ENCODE peak calls at places on chromosome 4, in seven cellular contexts. One of them, this sample, is unnamed.

GRCh38 chr4:77713884-77714283 is 105.3 kb downstream of the CNOT6L start:
- DNase-seq in HepG2: no peak
- DNase-seq in HCT116: no peak
- DNase-seq in breast epithelium: no peak
- DNase-seq in H1: no peak
- DNase-seq in prostate gland: no peak
- DNase-seq in upper lobe of left lung: no peak
- DNase-seq in this sample: no peak

GRCh38 chr4:25299476-25300203 is 12.9 kb upstream of the ZCCHC4 start:
- DNase-seq in HepG2: peak; percentile 43
- DNase-seq in HCT116: no peak
- DNase-seq in breast epithelium: peak; percentile 57
- DNase-seq in H1: no peak
- DNase-seq in prostate gland: peak; percentile 91
- DNase-seq in upper lobe of left lung: peak; percentile 81
- DNase-seq in this sample: no peak

GRCh38 chr4:7351014-7351413 is 83.7 kb downstream of the PSAPL1 start:
- DNase-seq in HepG2: no peak
- DNase-seq in HCT116: no peak
- DNase-seq in breast epithelium: no peak
- DNase-seq in H1: no peak
- DNase-seq in prostate gland: no peak
- DNase-seq in upper lobe of left lung: no peak
- DNase-seq in this sample: no peak

GRCh38 chr4:169440446-169440845 is 169.7 kb upstream of the SH3RF1 start:
- DNase-seq in HepG2: no peak
- DNase-seq in HCT116: no peak
- DNase-seq in breast epithelium: no peak
- DNase-seq in H1: no peak
- DNase-seq in prostate gland: no peak
- DNase-seq in upper lobe of left lung: no peak
- DNase-seq in this sample: no peak

GRCh38 chr4:133775881-133776280 is 425.7 kb downstream of the PABPC4L start:
- DNase-seq in HepG2: no peak
- DNase-seq in HCT116: no peak
- DNase-seq in breast epithelium: no peak
- DNase-seq in H1: no peak
- DNase-seq in prostate gland: no peak
- DNase-seq in upper lobe of left lung: no peak
- DNase-seq in this sample: no peak

GRCh38 chr4:185764880-185765279 is 47.1 kb downstream of the SORBS2 start:
- DNase-seq in HepG2: no peak
- DNase-seq in HCT116: no peak
- DNase-seq in breast epithelium: no peak
- DNase-seq in H1: no peak
- DNase-seq in prostate gland: no peak
- DNase-seq in upper lobe of left lung: no peak
- DNase-seq in this sample: no peak

GRCh38 chr4:116501954-116502353 is 583.4 kb downstream of the TRAM1L1 start:
- DNase-seq in HepG2: no peak
- DNase-seq in HCT116: no peak
- DNase-seq in breast epithelium: no peak
- DNase-seq in H1: peak; percentile 7
- DNase-seq in prostate gland: no peak
- DNase-seq in upper lobe of left lung: no peak
- DNase-seq in this sample: no peak

GRCh38 chr4:28357985-28358384 is 1497.3 kb downstream of the STIM2 start:
- DNase-seq in HepG2: no peak
- DNase-seq in HCT116: peak; percentile 7
- DNase-seq in breast epithelium: no peak
- DNase-seq in H1: no peak
- DNase-seq in prostate gland: no peak
- DNase-seq in upper lobe of left lung: no peak
- DNase-seq in this sample: no peak

GRCh38 chr4:2248821-2249261 is 6.9 kb upstream of the HAUS3 start:
- DNase-seq in HepG2: no peak
- DNase-seq in HCT116: no peak
- DNase-seq in breast epithelium: peak; percentile 14
- DNase-seq in H1: no peak
- DNase-seq in prostate gland: peak; percentile 2
- DNase-seq in upper lobe of left lung: peak; percentile 20
- DNase-seq in this sample: peak; percentile 18

GRCh38 chr4:88064410-88064809 is 57.0 kb downstream of the PKD2 start:
- DNase-seq in HepG2: no peak
- DNase-seq in HCT116: no peak
- DNase-seq in breast epithelium: no peak
- DNase-seq in H1: no peak
- DNase-seq in prostate gland: no peak
- DNase-seq in upper lobe of left lung: no peak
- DNase-seq in this sample: no peak

GRCh38 chr4:138062929-138063328 is 179.2 kb downstream of the SLC7A11 start:
- DNase-seq in HepG2: no peak
- DNase-seq in HCT116: no peak
- DNase-seq in breast epithelium: no peak
- DNase-seq in H1: no peak
- DNase-seq in prostate gland: no peak
- DNase-seq in upper lobe of left lung: no peak
- DNase-seq in this sample: no peak

GRCh38 chr4:158129649-158130048 is 43.2 kb downstream of the GASK1B start:
- DNase-seq in HepG2: no peak
- DNase-seq in HCT116: no peak
- DNase-seq in breast epithelium: no peak
- DNase-seq in H1: no peak
- DNase-seq in prostate gland: no peak
- DNase-seq in upper lobe of left lung: no peak
- DNase-seq in this sample: no peak

GRCh38 chr4:54626113-54626512 is 31.6 kb upstream of the KIT start:
- DNase-seq in HepG2: no peak
- DNase-seq in HCT116: no peak
- DNase-seq in breast epithelium: peak; percentile 64
- DNase-seq in H1: no peak
- DNase-seq in prostate gland: no peak
- DNase-seq in upper lobe of left lung: no peak
- DNase-seq in this sample: no peak

GRCh38 chr4:142696334-142697122 is 149.6 kb downstream of the INPP4B start:
- DNase-seq in HepG2: no peak
- DNase-seq in HCT116: no peak
- DNase-seq in breast epithelium: no peak
- DNase-seq in H1: no peak
- DNase-seq in prostate gland: no peak
- DNase-seq in upper lobe of left lung: no peak
- DNase-seq in this sample: no peak

GRCh38 chr4:140257461-140258305 is 103.7 kb upstream of the MAML3 start:
- DNase-seq in HepG2: no peak
- DNase-seq in HCT116: no peak
- DNase-seq in breast epithelium: no peak
- DNase-seq in H1: no peak
- DNase-seq in prostate gland: no peak
- DNase-seq in upper lobe of left lung: peak; percentile 37
- DNase-seq in this sample: no peak

GRCh38 chr4:98383431-98384106 is 122.4 kb downstream of the RAP1GDS1 start:
- DNase-seq in HepG2: no peak
- DNase-seq in HCT116: no peak
- DNase-seq in breast epithelium: no peak
- DNase-seq in H1: no peak
- DNase-seq in prostate gland: no peak
- DNase-seq in upper lobe of left lung: no peak
- DNase-seq in this sample: no peak

GRCh38 chr4:42892413-42892812 is at the start of gene GRXCR1:
- DNase-seq in HepG2: no peak
- DNase-seq in HCT116: no peak
- DNase-seq in breast epithelium: no peak
- DNase-seq in H1: no peak
- DNase-seq in prostate gland: no peak
- DNase-seq in upper lobe of left lung: no peak
- DNase-seq in this sample: no peak

GRCh38 chr4:169070071-169070894 is 60.2 kb upstream of the CBR4 start:
- DNase-seq in HepG2: peak; percentile 35
- DNase-seq in HCT116: peak; percentile 76
- DNase-seq in breast epithelium: peak; percentile 92
- DNase-seq in H1: peak; percentile 69
- DNase-seq in prostate gland: peak; percentile 95
- DNase-seq in upper lobe of left lung: peak; percentile 48
- DNase-seq in this sample: no peak

GRCh38 chr4:15238720-15239119 is 189.1 kb upstream of the C1QTNF7 start:
- DNase-seq in HepG2: peak; percentile 5
- DNase-seq in HCT116: no peak
- DNase-seq in breast epithelium: no peak
- DNase-seq in H1: no peak
- DNase-seq in prostate gland: no peak
- DNase-seq in upper lobe of left lung: peak; percentile 37
- DNase-seq in this sample: peak; percentile 31

GRCh38 chr4:159227984-159228383 is 125.1 kb downstream of the RAPGEF2 start:
- DNase-seq in HepG2: peak; percentile 3
- DNase-seq in HCT116: peak; percentile 48
- DNase-seq in breast epithelium: peak; percentile 65
- DNase-seq in H1: peak; percentile 39
- DNase-seq in prostate gland: peak; percentile 47
- DNase-seq in upper lobe of left lung: peak; percentile 84
- DNase-seq in this sample: no peak

GRCh38 chr4:147060171-147060931 is 114.7 kb upstream of the TTC29 start:
- DNase-seq in HepG2: no peak
- DNase-seq in HCT116: no peak
- DNase-seq in breast epithelium: no peak
- DNase-seq in H1: no peak
- DNase-seq in prostate gland: no peak
- DNase-seq in upper lobe of left lung: no peak
- DNase-seq in this sample: no peak

GRCh38 chr4:135243960-135244561 is 1042.5 kb upstream of the PABPC4L start:
- DNase-seq in HepG2: no peak
- DNase-seq in HCT116: no peak
- DNase-seq in breast epithelium: no peak
- DNase-seq in H1: no peak
- DNase-seq in prostate gland: no peak
- DNase-seq in upper lobe of left lung: no peak
- DNase-seq in this sample: no peak

GRCh38 chr4:150972592-150972991 is 42.5 kb downstream of the LRBA start:
- DNase-seq in HepG2: no peak
- DNase-seq in HCT116: no peak
- DNase-seq in breast epithelium: no peak
- DNase-seq in H1: no peak
- DNase-seq in prostate gland: no peak
- DNase-seq in upper lobe of left lung: no peak
- DNase-seq in this sample: no peak

GRCh38 chr4:127309360-127310095 is 323.2 kb upstream of the INTU start:
- DNase-seq in HepG2: no peak
- DNase-seq in HCT116: peak; percentile 21
- DNase-seq in breast epithelium: no peak
- DNase-seq in H1: no peak
- DNase-seq in prostate gland: no peak
- DNase-seq in upper lobe of left lung: no peak
- DNase-seq in this sample: no peak

GRCh38 chr4:48949518-48950207 is 36.4 kb upstream of the CWH43 start:
- DNase-seq in HepG2: no peak
- DNase-seq in HCT116: no peak
- DNase-seq in breast epithelium: no peak
- DNase-seq in H1: no peak
- DNase-seq in prostate gland: no peak
- DNase-seq in upper lobe of left lung: no peak
- DNase-seq in this sample: no peak

GRCh38 chr4:14887842-14888433 is 114.3 kb upstream of the CPEB2 start:
- DNase-seq in HepG2: no peak
- DNase-seq in HCT116: no peak
- DNase-seq in breast epithelium: no peak
- DNase-seq in H1: no peak
- DNase-seq in prostate gland: no peak
- DNase-seq in upper lobe of left lung: no peak
- DNase-seq in this sample: no peak

GRCh38 chr4:5707366-5708133 is 809 bp downstream of the EVC2 start:
- DNase-seq in HepG2: no peak
- DNase-seq in HCT116: no peak
- DNase-seq in breast epithelium: no peak
- DNase-seq in H1: no peak
- DNase-seq in prostate gland: no peak
- DNase-seq in upper lobe of left lung: peak; percentile 9
- DNase-seq in this sample: no peak

GRCh38 chr4:5708829-5709680 is 696 bp upstream of the EVC2 start:
- DNase-seq in HepG2: no peak
- DNase-seq in HCT116: no peak
- DNase-seq in breast epithelium: no peak
- DNase-seq in H1: no peak
- DNase-seq in prostate gland: no peak
- DNase-seq in upper lobe of left lung: peak; percentile 19
- DNase-seq in this sample: no peak

GRCh38 chr4:5706486-5707290 is 1.7 kb downstream of the EVC2 start:
- DNase-seq in HepG2: no peak
- DNase-seq in HCT116: no peak
- DNase-seq in breast epithelium: no peak
- DNase-seq in H1: no peak
- DNase-seq in prostate gland: no peak
- DNase-seq in upper lobe of left lung: peak; percentile 15
- DNase-seq in this sample: no peak

GRCh38 chr4:5710065-5710961 is 688 bp upstream of the EVC start:
- DNase-seq in HepG2: peak; percentile 20
- DNase-seq in HCT116: no peak
- DNase-seq in breast epithelium: no peak
- DNase-seq in H1: no peak
- DNase-seq in prostate gland: peak; percentile 26
- DNase-seq in upper lobe of left lung: peak; percentile 14
- DNase-seq in this sample: no peak

GRCh38 chr4:5708171-5708828 is at the start of gene EVC2:
- DNase-seq in HepG2: no peak
- DNase-seq in HCT116: no peak
- DNase-seq in breast epithelium: peak; percentile 57
- DNase-seq in H1: no peak
- DNase-seq in prostate gland: peak; percentile 65
- DNase-seq in upper lobe of left lung: peak; percentile 65
- DNase-seq in this sample: peak; percentile 42
- TF ChIP-seq POLR2A in HepG2: no peak
- TF ChIP-seq POLR2A in HCT116: no peak
- TF ChIP-seq POLR2A in breast epithelium: no peak
- TF ChIP-seq POLR2A in H1: no peak
- TF ChIP-seq POLR2A in prostate gland: peak; percentile 44
- TF ChIP-seq POLR2A in upper lobe of left lung: peak; percentile 70
- TF ChIP-seq POLR2A in this sample: no peak

GRCh38 chr4:53050361-53050774 is 188.3 kb downstream of the RASL11B start:
- DNase-seq in HepG2: no peak
- DNase-seq in HCT116: no peak
- DNase-seq in breast epithelium: no peak
- DNase-seq in H1: no peak
- DNase-seq in prostate gland: no peak
- DNase-seq in upper lobe of left lung: no peak
- DNase-seq in this sample: no peak
- TF ChIP-seq POLR2AphosphoS5 in HepG2: no peak
- TF ChIP-seq POLR2AphosphoS5 in HCT116: no peak
- TF ChIP-seq POLR2AphosphoS5 in breast epithelium: no peak
- TF ChIP-seq POLR2AphosphoS5 in H1: no peak
- TF ChIP-seq POLR2AphosphoS5 in prostate gland: no peak
- TF ChIP-seq POLR2AphosphoS5 in upper lobe of left lung: no peak
- TF ChIP-seq POLR2AphosphoS5 in this sample: no peak

GRCh38 chr4:156443488-156443887 is 489.8 kb upstream of the CTSO start:
- DNase-seq in HepG2: no peak
- DNase-seq in HCT116: no peak
- DNase-seq in breast epithelium: no peak
- DNase-seq in H1: no peak
- DNase-seq in prostate gland: no peak
- DNase-seq in upper lobe of left lung: no peak
- DNase-seq in this sample: no peak
- TF ChIP-seq POLR2A in HepG2: no peak
- TF ChIP-seq POLR2A in HCT116: no peak
- TF ChIP-seq POLR2A in breast epithelium: no peak
- TF ChIP-seq POLR2A in H1: no peak
- TF ChIP-seq POLR2A in prostate gland: no peak
- TF ChIP-seq POLR2A in upper lobe of left lung: no peak
- TF ChIP-seq POLR2A in this sample: no peak

GRCh38 chr4:38820329-38821061 is 15.9 kb upstream of the TLR1 start:
- DNase-seq in HepG2: no peak
- DNase-seq in HCT116: no peak
- DNase-seq in breast epithelium: no peak
- DNase-seq in H1: no peak
- DNase-seq in prostate gland: no peak
- DNase-seq in upper lobe of left lung: no peak
- DNase-seq in this sample: no peak
- TF ChIP-seq POLR2AphosphoS5 in HepG2: no peak
- TF ChIP-seq POLR2AphosphoS5 in HCT116: no peak
- TF ChIP-seq POLR2AphosphoS5 in breast epithelium: no peak
- TF ChIP-seq POLR2AphosphoS5 in H1: no peak
- TF ChIP-seq POLR2AphosphoS5 in prostate gland: no peak
- TF ChIP-seq POLR2AphosphoS5 in upper lobe of left lung: no peak
- TF ChIP-seq POLR2AphosphoS5 in this sample: peak; percentile 42